ENCODE peak calls at places on chromosomes 5 and 9, in seven cellular contexts. B is body of pancreas, J is right atrium auricular region, Y is T follicular helper cell, M is AG09309, A is breast epithelium, W is GM23338. E is an unnamed sample.

GRCh38 chr5:6354848-6355247 is 23.5 kb downstream of the MED10 start:
- DNase-seq in B (no peak), J (no peak), Y (no peak), M (no peak), A (no peak), W (no peak), E (no peak)

GRCh38 chr5:43215073-43215631 is 23.1 kb downstream of the NIM1K start:
- DNase-seq in B (peak), J (no peak), Y (no peak), M (no peak), A (no peak), W (no peak), E (peak)

GRCh38 chr5:94968507-94969095 is 316.3 kb downstream of the MCTP1 start:
- DNase-seq in B (peak), J (no peak), Y (no peak), M (peak), A (no peak), W (peak), E (peak)

GRCh38 chr9:13570521-13570974 is 291.1 kb upstream of the MPDZ start:
- DNase-seq in B (no peak), J (no peak), Y (no peak), M (no peak), A (no peak), W (no peak), E (no peak)

GRCh38 chr9:18495065-18495464 is 21.1 kb downstream of the ADAMTSL1 start:
- DNase-seq in B (no peak), J (no peak), Y (no peak), M (no peak), A (no peak), W (no peak), E (no peak)

GRCh38 chr5:72034710-72035109 is 72.6 kb upstream of the MAP1B start:
- DNase-seq in B (no peak), J (no peak), Y (no peak), M (no peak), A (no peak), W (no peak), E (no peak)

GRCh38 chr9:125119643-125120286 is 23.6 kb downstream of the SCAI start:
- DNase-seq in B (no peak), J (no peak), Y (no peak), M (no peak), A (no peak), W (no peak), E (no peak)

GRCh38 chr5:15010936-15011335 is 139.4 kb upstream of the ANKH start:
- DNase-seq in B (no peak), J (no peak), Y (no peak), M (no peak), A (no peak), W (no peak), E (peak)

GRCh38 chr5:147509710-147510651 is at the start of gene DPYSL3:
- DNase-seq in B (peak), J (peak), Y (no peak), M (peak), A (peak), W (peak), E (peak)

GRCh38 chr9:26928966-26929495 is 18.0 kb downstream of the PLAA start:
- DNase-seq in B (no peak), J (no peak), Y (no peak), M (no peak), A (no peak), W (no peak), E (no peak)

GRCh38 chr5:44774279-44774880 is 34.4 kb upstream of the MRPS30 start:
- DNase-seq in B (peak), J (no peak), Y (no peak), M (peak), A (no peak), W (peak), E (peak)

GRCh38 chr9:110021891-110022290 is 186.1 kb downstream of the C9orf152 start:
- DNase-seq in B (peak), J (no peak), Y (no peak), M (no peak), A (no peak), W (no peak), E (no peak)

GRCh38 chr5:118224546-118224945 is 763.8 kb downstream of the DTWD2 start:
- DNase-seq in B (no peak), J (no peak), Y (no peak), M (peak), A (no peak), W (no peak), E (peak)

GRCh38 chr9:95107001-95107749 is 210.3 kb downstream of the FANCC start:
- DNase-seq in B (no peak), J (no peak), Y (no peak), M (peak), A (no peak), W (no peak), E (no peak)

GRCh38 chr5:79806741-79807140 is 117.1 kb downstream of the CMYA5 start:
- DNase-seq in B (no peak), J (no peak), Y (no peak), M (no peak), A (no peak), W (peak), E (no peak)

E was measured in stromal cell of bone marrow.